ENCODE peak calls at places on chromosomes 1 and 21, in five cellular contexts. N, Z, T, Q and F are unnamed samples.

GRCh38 chr1:147504801-147505303 is 36.4 kb upstream of the BCL9 start:
- DNase-seq in T (no peak), Z (peak; percentile 84), N (peak; percentile 35), Q (no peak), F (no peak)

GRCh38 chr1:8315573-8316475 is 2.1 kb upstream of the SLC45A1 start:
- DNase-seq in Q (peak; percentile 69), T (no peak), Z (peak; percentile 55), N (no peak), F (no peak)

GRCh38 chr1:64834734-64835133 is 89.9 kb downstream of the RAVER2 start:
- DNase-seq in N (no peak), T (no peak), Q (no peak), Z (no peak), F (no peak)

GRCh38 chr1:212749924-212750535 is 41.5 kb downstream of the NSL1 start:
- DNase-seq in T (no peak), Z (no peak), Q (peak; percentile 55), N (peak; percentile 67), F (no peak)

GRCh38 chr1:2229921-2230700 is 2.0 kb downstream of the SKI start:
- DNase-seq in T (no peak), Q (no peak), Z (peak; percentile 57), N (peak; percentile 64), F (no peak)

GRCh38 chr1:215228193-215228592 is 145.7 kb downstream of the KCNK2 start:
- DNase-seq in N (no peak), Q (no peak), Z (no peak), T (no peak), F (no peak)

GRCh38 chr1:156910309-156910782 is 10.1 kb upstream of the LRRC71 start:
- DNase-seq in Q (peak; percentile 23), Z (peak; percentile 93), T (peak; percentile 81), N (peak; percentile 79), F (peak; percentile 71)

GRCh38 chr1:1021010-1021845 is 1.3 kb downstream of the AGRN start:
- DNase-seq in T (no peak), Q (no peak), N (peak; percentile 89), Z (no peak), F (no peak)

GRCh38 chr1:37482796-37483744 is 8.7 kb downstream of the ZC3H12A start:
- DNase-seq in Q (no peak), N (no peak), T (no peak), Z (no peak), F (no peak)

GRCh38 chr1:201538618-201539551 is at the start of gene NAV1:
- DNase-seq in N (no peak), Q (no peak), Z (peak; percentile 80), T (no peak), F (no peak)
- TF ChIP-seq TAF1 in N (no peak), Q (no peak), Z (no peak), T (no peak), F (no peak)

DNA sequence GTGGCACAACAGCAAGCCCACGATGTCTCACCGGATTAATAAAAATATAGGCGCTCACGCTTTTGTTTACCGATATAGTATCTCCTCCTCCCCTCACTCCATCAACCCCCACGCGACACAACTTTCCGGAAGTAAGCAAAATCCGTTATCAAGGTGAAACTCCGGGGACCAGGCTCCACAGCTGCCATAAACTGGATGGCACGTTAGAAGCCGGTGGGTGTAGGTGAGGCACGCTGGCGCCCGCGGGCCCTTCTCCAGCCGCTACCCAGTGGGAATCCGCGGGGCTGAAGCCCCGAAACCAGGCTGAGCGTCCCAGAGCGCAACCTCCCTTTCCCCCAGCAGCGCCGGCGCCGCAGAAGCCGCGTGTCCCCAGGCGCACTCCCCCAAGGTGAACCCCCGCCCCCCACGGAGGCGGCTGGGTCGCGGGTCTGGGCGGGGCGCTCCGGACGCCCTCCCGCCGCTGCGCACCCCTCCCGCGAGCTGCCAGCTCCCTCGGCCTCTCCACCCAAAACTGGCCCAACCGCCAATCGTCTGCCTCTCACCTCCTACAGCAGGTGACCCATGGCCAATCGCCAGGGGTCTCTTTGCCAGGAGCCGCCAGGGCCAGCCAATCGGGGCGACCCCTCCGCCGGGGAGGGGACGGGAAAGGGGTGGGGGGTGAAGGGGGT is 112.4 kb downstream of the OSBPL9 start:
- DNase-seq in N (peak; percentile 99), T (peak; percentile 91), Z (peak; percentile 92), Q (peak; percentile 95), F (peak; percentile 92)
- TF ChIP-seq POLR2A in N (peak; percentile 94), T (peak; percentile 68), Z (peak; percentile 62), Q (peak; percentile 48), F (peak; percentile 88)

DNA sequence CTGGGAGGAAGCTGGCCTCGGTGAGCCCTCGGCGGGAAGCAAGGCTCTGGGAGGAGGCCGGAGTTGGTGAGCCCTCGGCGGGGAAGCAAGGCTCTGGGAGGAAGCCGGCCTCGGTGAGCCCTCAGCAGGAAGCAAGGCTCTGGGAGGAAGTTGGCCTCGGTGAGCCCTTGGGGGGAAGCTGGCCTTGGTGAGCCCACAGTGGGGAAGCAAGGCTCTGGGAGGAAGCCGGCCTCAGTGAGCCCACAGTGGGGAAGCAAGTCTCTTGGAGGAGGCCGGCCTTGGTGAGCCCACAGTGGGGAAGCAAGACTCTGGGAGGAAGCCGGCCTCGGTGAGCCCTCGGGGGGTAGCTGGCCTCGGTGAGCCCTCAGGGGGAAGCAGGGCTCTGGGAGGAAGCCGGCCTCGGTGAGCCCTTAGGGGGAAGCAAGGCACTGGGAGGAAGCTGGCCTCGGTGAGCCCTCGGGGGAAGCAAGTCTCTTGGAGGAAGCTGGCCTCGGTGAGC is 36.0 kb downstream of the KRTAP10-1 start:
- DNase-seq in Z (no peak), Q (no peak), N (no peak), T (no peak), F (no peak)
- TF ChIP-seq TAF1 in Z (no peak), Q (no peak), N (no peak), T (no peak), F (no peak)

DNA sequence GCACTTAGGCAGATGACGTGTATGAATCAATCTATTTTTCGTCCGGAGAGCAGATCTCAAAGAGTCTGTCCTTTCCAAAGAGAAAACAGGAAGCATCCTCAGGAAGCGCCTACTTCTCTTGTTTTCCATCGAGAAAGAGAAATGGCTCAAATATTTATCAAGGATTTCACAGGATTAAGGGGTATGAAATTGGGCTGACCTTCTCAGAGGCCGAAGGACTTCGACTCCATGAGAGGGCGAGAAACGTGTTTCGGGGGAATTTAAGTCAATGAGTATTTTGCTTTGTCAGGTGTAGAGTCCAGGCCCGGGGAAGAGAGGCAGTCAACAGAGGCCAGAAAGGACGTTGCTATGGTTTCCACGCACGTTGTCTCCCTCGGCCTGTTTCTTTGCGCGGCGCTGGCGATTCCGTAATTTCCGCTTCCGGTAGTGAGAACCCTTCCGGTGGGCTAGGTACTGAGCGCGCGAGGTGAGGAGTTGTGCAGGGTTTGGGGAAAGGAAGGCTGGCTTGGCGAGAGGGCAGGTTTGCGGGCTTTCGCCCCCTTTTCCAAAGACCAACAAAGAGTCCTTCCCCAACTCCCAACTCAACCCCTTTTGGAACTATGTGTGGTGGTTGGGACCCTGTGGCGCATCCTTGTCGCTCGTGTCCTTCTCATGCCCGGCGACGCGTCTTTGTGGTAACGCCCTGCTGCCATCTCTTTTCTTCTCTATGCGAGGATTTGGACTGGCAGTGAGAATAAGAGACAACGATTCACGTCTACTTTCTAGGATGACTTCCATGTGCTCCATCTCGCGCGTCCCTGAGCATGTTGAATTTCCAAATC is at the start of gene MRPS21:
- DNase-seq in N (peak; percentile 97), Q (peak; percentile 94), Z (peak; percentile 88), T (peak; percentile 82), F (peak; percentile 78)
- TF ChIP-seq POLR2A in N (peak; percentile 96), Q (peak; percentile 96), Z (peak; percentile 99), T (peak; percentile 97), F (peak; percentile 98)

GRCh38 chr1:173050865-173051264 is at the start of gene TNFSF18:
- DNase-seq in N (no peak), Q (no peak), Z (no peak), T (no peak), F (no peak)
- TF ChIP-seq TAF1 in N (no peak), Q (no peak), Z (no peak), T (no peak), F (no peak)

GRCh38 chr1:150213170-150214098 is 22.5 kb downstream of the ANP32E start:
- DNase-seq in T (peak; percentile 75), Z (peak; percentile 91), Q (peak; percentile 80), N (no peak), F (peak; percentile 86)
- TF ChIP-seq POLR2A in T (peak; percentile 58), Z (peak; percentile 77), Q (peak; percentile 39), N (no peak), F (peak; percentile 60)

DNA sequence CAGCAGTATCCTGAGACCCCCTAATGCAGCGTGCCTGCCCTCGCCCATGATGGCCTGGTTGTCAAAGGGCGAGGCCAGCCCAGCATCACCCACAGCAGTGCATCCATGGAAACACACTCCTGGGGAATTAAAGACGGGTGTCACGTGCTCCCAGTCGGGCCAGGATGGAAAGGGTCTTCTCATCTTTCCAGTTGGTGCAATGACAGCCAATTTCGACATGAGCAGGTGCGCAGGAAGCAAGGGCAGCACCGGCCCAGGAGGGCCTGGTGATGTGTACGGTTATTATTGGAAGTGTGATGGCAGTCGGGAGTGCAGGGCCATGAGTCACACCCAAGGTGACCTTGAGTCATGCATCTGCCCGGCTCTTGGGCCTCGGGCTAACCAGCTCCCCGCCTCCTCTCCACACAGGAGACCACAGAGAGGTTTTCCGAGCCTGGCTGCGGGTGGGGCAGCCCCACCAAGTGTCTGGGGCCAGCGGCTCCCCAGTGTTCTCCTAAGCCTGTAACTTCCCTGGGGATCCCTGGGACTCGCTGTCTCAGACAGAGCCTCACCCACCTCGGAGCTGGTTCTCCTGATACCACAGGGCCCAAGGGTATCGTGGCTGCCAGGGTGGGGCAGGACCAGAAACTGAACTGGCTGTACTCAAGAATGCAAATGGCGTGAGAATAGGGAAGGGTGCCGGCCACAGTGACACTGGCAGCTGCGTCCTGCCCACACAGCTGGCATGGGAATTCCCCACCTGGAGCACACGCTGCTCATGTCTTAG is 119.8 kb downstream of the SIK1 start:
- DNase-seq in N (peak; percentile 32), T (no peak), Q (peak; percentile 61), Z (no peak), F (peak; percentile 59)
- TF ChIP-seq TAF1 in N (no peak), T (no peak), Q (no peak), Z (no peak), F (no peak)

DNA sequence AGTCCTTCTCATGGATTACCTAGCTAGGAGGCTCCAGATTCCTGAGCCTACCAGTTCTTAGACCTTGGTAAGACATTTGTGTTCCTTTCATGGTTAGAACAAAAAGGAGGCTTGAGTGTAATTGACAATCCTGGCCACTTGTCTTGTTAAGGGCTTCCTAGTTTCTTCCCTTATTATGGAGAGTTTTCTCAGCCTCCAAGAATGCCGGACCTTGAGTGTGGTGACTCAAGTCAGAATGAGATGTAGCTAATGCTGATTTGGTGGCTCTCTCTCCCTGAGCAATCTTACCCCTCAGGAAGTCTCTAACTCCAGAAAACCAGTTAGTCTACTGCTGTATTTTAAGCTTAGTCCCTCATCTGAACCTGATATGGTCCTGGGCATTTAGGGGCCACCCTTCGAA is 14.3 kb downstream of the CHI3L2 start:
- DNase-seq in T (no peak), N (no peak), Z (peak; percentile 17), Q (no peak), F (no peak)
- TF ChIP-seq POLR2A in T (no peak), N (no peak), Z (no peak), Q (no peak), F (no peak)